ENCODE peak calls at places on chromosomes 5 and 9, in four cellular contexts. L is A549; F is endodermal cell; E is activated CD4-positive, alpha-beta T cell treated with anti-CD3 and anti-CD28 coated beads, Interleukin-2, amount 10 ng/mL, durations not matched to agents 7 days and 5 days. T is an unnamed sample.

GRCh38 chr9:120366646-120367019 is 213.3 kb downstream of the CDK5RAP2 start:
- DNase-seq in L (peak; percentile 84), F (peak; percentile 77), E (no peak), T (no peak)

GRCh38 chr5:103441523-103441922 is 121.1 kb downstream of the NUDT12 start:
- DNase-seq in L (peak; percentile 6), F (no peak), E (no peak), T (no peak)

GRCh38 chr5:156383510-156383909 is 56.5 kb downstream of the SGCD start:
- DNase-seq in L (no peak), F (no peak), E (no peak), T (no peak)

GRCh38 chr5:138831703-138832102 is 43.4 kb downstream of the LRRTM2 start:
- DNase-seq in L (no peak), F (no peak), E (no peak), T (no peak)

GRCh38 chr9:18014556-18014955 is 435.7 kb downstream of the SH3GL2 start:
- DNase-seq in L (no peak), F (no peak), E (no peak), T (no peak)

GRCh38 chr5:10485897-10486296 is 44.2 kb downstream of the ROPN1L start:
- DNase-seq in L (no peak), F (no peak), E (no peak), T (no peak)

GRCh38 chr9:110578896-110579752 is at the start of gene SVEP1:
- DNase-seq in L (peak; percentile 46), F (peak; percentile 84), E (no peak), T (no peak)

GRCh38 chr5:62593331-62593730 is 14.7 kb downstream of the LRRC70 start:
- DNase-seq in L (peak; percentile 11), F (no peak), E (no peak), T (no peak)

GRCh38 chr5:170200876-170201275 is 31.9 kb upstream of the C5orf58 start:
- DNase-seq in L (no peak), F (no peak), E (no peak), T (no peak)

GRCh38 chr9:137454145-137454505 is 5.0 kb downstream of the NSMF start:
- DNase-seq in L (no peak), F (peak; percentile 90), E (peak; percentile 63), T (no peak)

GRCh38 chr5:166562246-166562645 is 1729.2 kb upstream of the WWC1 start:
- DNase-seq in L (no peak), F (no peak), E (no peak), T (no peak)

GRCh38 chr5:169960659-169961058 is 19.6 kb downstream of the INSYN2B start:
- DNase-seq in L (no peak), F (no peak), E (no peak), T (no peak)

GRCh38 chr5:113902917-113903681 is 389.6 kb downstream of the YTHDC2 start:
- DNase-seq in L (no peak), F (no peak), E (no peak), T (no peak)

GRCh38 chr9:33117816-33118215 is 41.3 kb upstream of the SMU1 start:
- DNase-seq in L (no peak), F (no peak), E (no peak), T (no peak)

GRCh38 chr9:132647355-132647754 is 22.4 kb downstream of the DDX31 start:
- DNase-seq in L (no peak), F (no peak), E (no peak), T (no peak)

GRCh38 chr9:116985636-116986414 is 298.7 kb downstream of the TRIM32 start:
- DNase-seq in L (no peak), F (no peak), E (no peak), T (no peak)

GRCh38 chr9:89375181-89375760 is 57.0 kb downstream of the SECISBP2 start:
- DNase-seq in L (no peak), F (peak; percentile 62), E (peak; percentile 57), T (no peak)

GRCh38 chr5:181060231-181060590 is 20.1 kb downstream of the BTNL9 start:
- DNase-seq in L (no peak), F (no peak), E (no peak), T (no peak)

GRCh38 chr9:95025213-95026170 is 292.0 kb downstream of the FANCC start:
- DNase-seq in L (peak; percentile 93), F (no peak), E (no peak), T (no peak)